ENCODE peak calls at places on chromosomes 6 and 20, in six cellular contexts. X is cardiac muscle cell; M is effector CD8-positive, alpha-beta T cell; P is fibroblast of the aortic adventitia; V is effector memory CD8-positive, alpha-beta T cell; Y is mesenteric fat pad. N is an unnamed sample.

GRCh38 chr20:63362426-63363009 is 1.4 kb upstream of the CHRNA4 start:
- DNase-seq in M (no peak), X (no peak), V (no peak), P (no peak), Y (no peak), N (no peak)

GRCh38 chr6:47722178-47722577 is 23.8 kb downstream of the ADGRF4 start:
- DNase-seq in P (no peak), Y (no peak), V (no peak), X (no peak), M (no peak), N (no peak)

GRCh38 chr6:151067684-151068596 is 171.8 kb upstream of the AKAP12 start:
- DNase-seq in P (peak), X (peak), M (no peak), Y (peak), V (no peak), N (peak)

GRCh38 chr6:105896821-105897095 is 189.4 kb upstream of the PRDM1 start:
- DNase-seq in V (no peak), M (no peak), X (no peak), P (no peak), Y (no peak), N (no peak)

GRCh38 chr6:143962644-143962929 is 45.5 kb downstream of the PLAGL1 start:
- DNase-seq in Y (no peak), V (no peak), X (peak), M (no peak), P (peak), N (peak)

GRCh38 chr20:2224246-2224645 is 71.6 kb upstream of the TGM3 start:
- DNase-seq in V (no peak), M (no peak), P (no peak), X (no peak), Y (no peak), N (peak)

GRCh38 chr20:44733341-44734069 is 12.2 kb upstream of the KCNK15 start:
- DNase-seq in M (peak), Y (no peak), X (peak), P (peak), V (peak), N (peak)

GRCh38 chr20:53728359-53728758 is 134.7 kb upstream of the ZNF217 start:
- DNase-seq in V (no peak), X (no peak), M (no peak), P (no peak), Y (no peak), N (no peak)

GRCh38 chr6:34957184-34957904 is 68.3 kb downstream of the ANKS1A start:
- DNase-seq in X (peak), M (no peak), P (peak), Y (no peak), V (no peak), N (no peak)

GRCh38 chr20:50586531-50587232 is 76.5 kb downstream of the PTPN1 start:
- DNase-seq in X (no peak), P (no peak), M (no peak), V (no peak), Y (no peak), N (no peak)

GRCh38 chr6:88376759-88377387 is 210.7 kb upstream of the CNR1 start:
- DNase-seq in P (peak), M (no peak), X (peak), Y (no peak), V (no peak), N (peak)

GRCh38 chr20:57092112-57092899 is 174.1 kb downstream of the BMP7 start:
- DNase-seq in Y (no peak), V (no peak), M (peak), X (peak), P (peak), N (peak)

GRCh38 chr6:12717356-12717755 is 789 bp downstream of the PHACTR1 start:
- DNase-seq in M (no peak), V (no peak), X (no peak), Y (no peak), P (no peak), N (no peak)

GRCh38 chr6:18154507-18155272 is at the start of gene TPMT:
- DNase-seq in P (no peak), M (no peak), Y (peak), X (no peak), V (peak), N (no peak)

GRCh38 chr20:63900373-63900772 is 5.4 kb downstream of the DNAJC5 start:
- DNase-seq in V (no peak), P (no peak), M (no peak), Y (no peak), X (no peak), N (no peak)

GRCh38 chr20:57996465-57996864 is 232.0 kb downstream of the ANKRD60 start:
- DNase-seq in X (no peak), V (no peak), Y (no peak), P (no peak), M (no peak), N (no peak)

GRCh38 chr20:10965936-10966470 is 292.2 kb upstream of the JAG1 start:
- DNase-seq in P (peak), Y (no peak), M (no peak), X (peak), V (no peak), N (peak)

GRCh38 chr20:32018269-32019155 is 8.3 kb downstream of the CCM2L start:
- DNase-seq in V (peak), P (no peak), X (no peak), Y (no peak), M (peak), N (no peak)

GRCh38 chr6:24933868-24934401 is 1.8 kb downstream of the RIPOR2 start:
- DNase-seq in M (peak), V (peak), X (peak), Y (no peak), P (no peak), N (no peak)

GRCh38 chr20:51221791-51222408 is 199.0 kb upstream of the KCNG1 start:
- DNase-seq in M (no peak), Y (no peak), V (no peak), X (peak), P (peak), N (peak)

GRCh38 chr6:132868057-132868456 is 53.7 kb downstream of the RPS12 start:
- DNase-seq in X (no peak), M (no peak), P (no peak), V (no peak), Y (no peak), N (no peak)

GRCh38 chr6:132392792-132393191 is 8.5 kb downstream of the MOXD1 start:
- DNase-seq in X (no peak), V (no peak), Y (no peak), M (no peak), P (peak), N (no peak)

GRCh38 chr6:144578385-144579350 is 293.5 kb downstream of the UTRN start:
- DNase-seq in Y (no peak), X (peak), P (peak), M (no peak), V (no peak), N (peak)

GRCh38 chr6:162770955-162771354 is 43.2 kb downstream of the PACRG start:
- DNase-seq in V (no peak), Y (no peak), M (no peak), P (no peak), X (no peak), N (no peak)

GRCh38 chr6:168865-169455 is 123.3 kb upstream of the DUSP22 start:
- DNase-seq in P (peak), X (peak), M (no peak), V (no peak), Y (no peak), N (peak)

GRCh38 chr6:168007592-168008338 is 10.3 kb downstream of the KIF25 start:
- DNase-seq in M (no peak), X (peak), V (no peak), P (peak), Y (no peak), N (peak)

GRCh38 chr20:63536241-63536977 is 767 bp downstream of the PTK6 start:
- DNase-seq in Y (no peak), V (no peak), X (peak), P (peak), M (no peak), N (peak)

GRCh38 chr6:159929819-159930218 is 39.0 kb downstream of the MAS1 start:
- DNase-seq in M (no peak), Y (no peak), V (peak), P (no peak), X (peak), N (no peak)

GRCh38 chr20:38301283-38301682 is 2.7 kb upstream of the BPI start:
- DNase-seq in M (no peak), Y (no peak), X (no peak), V (no peak), P (no peak), N (no peak)

GRCh38 chr6:170186006-170186908 is 104.6 kb downstream of the DLL1 start:
- DNase-seq in P (no peak), M (no peak), X (no peak), V (no peak), Y (peak), N (no peak)

GRCh38 chr20:56352656-56353055 is 6.1 kb upstream of the FAM210B start:
- DNase-seq in V (no peak), M (no peak), X (no peak), Y (no peak), P (no peak), N (no peak)

GRCh38 chr20:37527638-37528441 is at the start of gene BLCAP:
- DNase-seq in Y (peak), P (peak), X (peak), V (peak), M (peak), N (peak)

GRCh38 chr6:35298625-35299140 is 1.1 kb downstream of the DEF6 start:
- DNase-seq in P (no peak), X (no peak), M (no peak), V (no peak), Y (peak), N (no peak)

GRCh38 chr20:51386586-51386985 is 155.9 kb downstream of the NFATC2 start:
- DNase-seq in P (no peak), Y (no peak), V (peak), M (no peak), X (no peak), N (no peak)

GRCh38 chr6:105077592-105078463 is 102.0 kb downstream of the POPDC3 start:
- DNase-seq in M (no peak), Y (no peak), P (peak), X (peak), V (no peak), N (peak)

GRCh38 chr6:40901322-40902055 is 137.5 kb downstream of the UNC5CL start:
- DNase-seq in P (no peak), Y (no peak), V (no peak), M (no peak), X (no peak), N (no peak)

GRCh38 chr6:118630928-118631327 is 20.5 kb downstream of the CEP85L start:
- DNase-seq in M (no peak), P (no peak), X (no peak), V (no peak), Y (no peak), N (no peak)

GRCh38 chr6:31401403-31401802 is 2.0 kb upstream of the MICA start:
- DNase-seq in M (no peak), Y (no peak), V (no peak), X (peak), P (peak), N (peak)

N was measured in fibroblast of gingiva.